ENCODE peak calls at places on chromosomes 2 and 18, in nine cellular contexts. E, J, A, P, T, U, M, G and I are unnamed samples.

GRCh38 chr2:224973112-224974016 is 68.9 kb downstream of the DOCK10 start:
- DNase-seq in P (no peak), E (no peak), T (no peak), M (no peak), A (no peak), U (peak), J (peak), G (no peak), I (peak)

GRCh38 chr18:58669731-58670379 is 1.4 kb upstream of the MALT1 start:
- DNase-seq in P (no peak), U (peak), M (no peak), J (no peak), E (no peak), A (peak), T (peak), G (no peak), I (peak)

GRCh38 chr18:13587937-13588336 is 138.4 kb downstream of the FAM210A start:
- DNase-seq in P (no peak), G (no peak), J (no peak), U (no peak), T (no peak), A (no peak), E (no peak), M (no peak), I (no peak)

GRCh38 chr2:85541753-85542457 is 2.9 kb downstream of the MAT2A start:
- DNase-seq in M (no peak), G (no peak), J (peak), E (no peak), T (no peak), U (no peak), P (no peak), A (no peak), I (no peak)

GRCh38 chr2:109380502-109381326 is 233.1 kb downstream of the SEPTIN10 start:
- DNase-seq in E (no peak), G (no peak), T (no peak), U (peak), J (peak), A (no peak), P (no peak), M (no peak), I (no peak)

GRCh38 chr2:54669677-54670484 is 53.6 kb upstream of the EML6 start:
- DNase-seq in U (peak), T (no peak), A (no peak), P (no peak), E (no peak), J (no peak), M (peak), G (no peak), I (no peak)

GRCh38 chr18:11762429-11762828 is 73.4 kb downstream of the GNAL start:
- DNase-seq in U (no peak), P (no peak), M (no peak), J (no peak), E (no peak), T (no peak), A (no peak), G (no peak), I (no peak)

GRCh38 chr2:172253190-172254052 is 150.7 kb upstream of the DLX2 start:
- DNase-seq in J (peak), E (peak), P (no peak), T (no peak), A (no peak), G (peak), M (peak), U (peak), I (peak)

GRCh38 chr18:2932247-2933181 is 80.4 kb downstream of the LPIN2 start:
- DNase-seq in A (peak), J (no peak), U (peak), E (no peak), G (no peak), M (peak), P (no peak), T (peak), I (peak)

GRCh38 chr2:41510108-41510507 is 537.7 kb upstream of the PKDCC start:
- DNase-seq in E (no peak), P (no peak), U (no peak), G (no peak), T (no peak), A (no peak), M (no peak), J (no peak), I (no peak)

GRCh38 chr2:74249406-74250122 is 51.1 kb downstream of the MTHFD2 start:
- DNase-seq in G (no peak), T (no peak), U (no peak), E (no peak), P (no peak), M (no peak), J (no peak), A (no peak), I (no peak)

GRCh38 chr2:69464575-69464974 is 27.3 kb upstream of the NFU1 start:
- DNase-seq in P (no peak), T (no peak), E (no peak), A (no peak), G (peak), M (no peak), U (no peak), J (no peak), I (no peak)

GRCh38 chr2:204725693-204726092 is 180.4 kb downstream of the PARD3B start:
- DNase-seq in J (no peak), G (no peak), E (no peak), P (no peak), T (no peak), U (no peak), M (no peak), A (no peak), I (no peak)

GRCh38 chr2:9799011-9799596 is 44.2 kb upstream of the TAF1B start:
- DNase-seq in M (no peak), U (no peak), P (no peak), G (no peak), J (no peak), A (no peak), E (no peak), T (no peak), I (no peak)

GRCh38 chr2:9769171-9770005 is 73.9 kb upstream of the TAF1B start:
- DNase-seq in J (no peak), G (no peak), A (peak), T (peak), P (no peak), U (no peak), E (no peak), M (no peak), I (peak)

GRCh38 chr2:86038291-86039081 is 67.2 kb downstream of the POLR1A start:
- DNase-seq in J (peak), E (no peak), A (no peak), U (no peak), M (peak), G (no peak), P (no peak), T (no peak), I (peak)

GRCh38 chr2:44879269-44880124 is 62.0 kb upstream of the SIX3 start:
- DNase-seq in T (no peak), J (no peak), M (no peak), U (no peak), G (no peak), P (no peak), A (no peak), E (no peak), I (no peak)

GRCh38 chr2:234861841-234862735 is 89.7 kb upstream of the SH3BP4 start:
- DNase-seq in J (no peak), A (no peak), E (no peak), M (no peak), T (no peak), G (peak), P (no peak), U (peak), I (no peak)

GRCh38 chr2:175403599-175404221 is 222.2 kb upstream of the ATP5MC3 start:
- DNase-seq in J (no peak), T (no peak), U (no peak), A (no peak), E (no peak), G (no peak), P (no peak), M (no peak), I (no peak)

GRCh38 chr18:68916734-68917133 is 118.9 kb downstream of the CCDC102B start:
- DNase-seq in U (peak), E (no peak), T (no peak), J (no peak), M (no peak), G (no peak), A (no peak), P (no peak), I (peak)

GRCh38 chr2:211367252-211367651 is 810.9 kb downstream of the CPS1 start:
- DNase-seq in M (no peak), U (no peak), E (no peak), J (no peak), T (no peak), A (no peak), P (no peak), G (no peak), I (no peak)

GRCh38 chr2:194301946-194302345 is 1355.1 kb upstream of the SLC39A10 start:
- DNase-seq in J (no peak), G (no peak), E (no peak), P (no peak), U (no peak), A (peak), M (no peak), T (peak), I (no peak)